ENCODE peak calls at places on chromosomes 5 and 9, in eight cellular contexts. N is A549, A is mucosa of descending colon, F is GM23338, V is NB4, R is cardiac muscle cell, X is choroid plexus epithelial cell, L is AG04449. O is an unnamed sample.

GRCh38 chr5:140611020-140611521 is 21.9 kb downstream of the CD14 start:
- DNase-seq in X (no peak), V (no peak), A (no peak), L (no peak), N (no peak), R (no peak), F (no peak), O (no peak)

GRCh38 chr5:174623438-174624019 is 100.9 kb upstream of the MSX2 start:
- DNase-seq in N (no peak), X (no peak), V (no peak), F (no peak), A (no peak), R (no peak), L (no peak), O (no peak)

GRCh38 chr9:13171261-13171660 is 108.2 kb downstream of the MPDZ start:
- DNase-seq in F (no peak), R (no peak), X (peak), V (no peak), N (no peak), L (no peak), A (no peak), O (no peak)

GRCh38 chr9:12934515-12935301 is 159.9 kb downstream of the LURAP1L start:
- DNase-seq in V (no peak), X (no peak), A (no peak), N (no peak), F (no peak), L (no peak), R (no peak), O (no peak)

GRCh38 chr9:114720296-114720695 is 38.3 kb upstream of the TEX48 start:
- DNase-seq in L (no peak), X (peak), V (no peak), A (no peak), R (no peak), N (no peak), F (no peak), O (no peak)

GRCh38 chr9:95193067-95193466 is 124.4 kb downstream of the FANCC start:
- DNase-seq in X (no peak), N (no peak), L (no peak), V (peak), F (peak), A (no peak), R (no peak), O (no peak)

GRCh38 chr9:114030364-114030763 is 47.7 kb downstream of the AMBP start:
- DNase-seq in V (no peak), R (no peak), X (no peak), N (no peak), F (no peak), L (no peak), A (no peak), O (no peak)

GRCh38 chr5:40485021-40485998 is 194.4 kb upstream of the PTGER4 start:
- DNase-seq in N (no peak), R (no peak), V (peak), L (no peak), F (no peak), A (no peak), X (no peak), O (no peak)

GRCh38 chr5:27472875-27473274 is 434.5 kb upstream of the CDH9 start:
- DNase-seq in L (no peak), A (no peak), R (no peak), N (peak), V (no peak), F (peak), X (no peak), O (no peak)

GRCh38 chr9:114034176-114034575 is 43.9 kb downstream of the AMBP start:
- DNase-seq in V (no peak), X (no peak), N (no peak), L (no peak), A (no peak), R (no peak), F (no peak), O (no peak)

GRCh38 chr5:179306191-179307005 is 38.9 kb downstream of the ADAMTS2 start:
- DNase-seq in L (no peak), X (no peak), A (peak), V (no peak), F (no peak), R (no peak), N (no peak), O (no peak)

GRCh38 chr9:136283291-136284235 is 20.3 kb downstream of the CCDC187 start:
- DNase-seq in R (peak), A (peak), X (peak), L (no peak), F (peak), N (peak), V (peak), O (peak)
- H3K4me3 ChIP-seq in R (no peak), A (no peak), X (no peak), L (no peak), F (no peak), N (no peak), V (no peak), O (no peak)

GRCh38 chr5:155147222-155147621 is 133.7 kb downstream of the KIF4B start:
- DNase-seq in X (peak), A (no peak), R (no peak), V (peak), F (no peak), L (no peak), N (no peak), O (no peak)
- TF ChIP-seq CTCF in X (no peak), A (no peak), R (peak), V (peak), F (peak), L (no peak), N (peak), O (no peak)

GRCh38 chr5:670396-671270 is 22.5 kb downstream of the TPPP start:
- DNase-seq in R (no peak), L (no peak), V (no peak), A (no peak), F (no peak), N (no peak), X (no peak), O (no peak)

GRCh38 chr5:672329-673139 is 20.6 kb downstream of the TPPP start:
- DNase-seq in X (peak), L (peak), R (peak), N (peak), F (peak), V (peak), A (peak), O (peak)

GRCh38 chr5:669842-670395 is 23.2 kb downstream of the TPPP start:
- DNase-seq in N (no peak), A (no peak), F (peak), X (no peak), L (no peak), R (no peak), V (no peak), O (no peak)

GRCh38 chr5:673140-673836 is 19.9 kb downstream of the TPPP start:
- DNase-seq in V (no peak), N (no peak), L (no peak), F (no peak), X (no peak), R (no peak), A (no peak), O (no peak)

DNA sequence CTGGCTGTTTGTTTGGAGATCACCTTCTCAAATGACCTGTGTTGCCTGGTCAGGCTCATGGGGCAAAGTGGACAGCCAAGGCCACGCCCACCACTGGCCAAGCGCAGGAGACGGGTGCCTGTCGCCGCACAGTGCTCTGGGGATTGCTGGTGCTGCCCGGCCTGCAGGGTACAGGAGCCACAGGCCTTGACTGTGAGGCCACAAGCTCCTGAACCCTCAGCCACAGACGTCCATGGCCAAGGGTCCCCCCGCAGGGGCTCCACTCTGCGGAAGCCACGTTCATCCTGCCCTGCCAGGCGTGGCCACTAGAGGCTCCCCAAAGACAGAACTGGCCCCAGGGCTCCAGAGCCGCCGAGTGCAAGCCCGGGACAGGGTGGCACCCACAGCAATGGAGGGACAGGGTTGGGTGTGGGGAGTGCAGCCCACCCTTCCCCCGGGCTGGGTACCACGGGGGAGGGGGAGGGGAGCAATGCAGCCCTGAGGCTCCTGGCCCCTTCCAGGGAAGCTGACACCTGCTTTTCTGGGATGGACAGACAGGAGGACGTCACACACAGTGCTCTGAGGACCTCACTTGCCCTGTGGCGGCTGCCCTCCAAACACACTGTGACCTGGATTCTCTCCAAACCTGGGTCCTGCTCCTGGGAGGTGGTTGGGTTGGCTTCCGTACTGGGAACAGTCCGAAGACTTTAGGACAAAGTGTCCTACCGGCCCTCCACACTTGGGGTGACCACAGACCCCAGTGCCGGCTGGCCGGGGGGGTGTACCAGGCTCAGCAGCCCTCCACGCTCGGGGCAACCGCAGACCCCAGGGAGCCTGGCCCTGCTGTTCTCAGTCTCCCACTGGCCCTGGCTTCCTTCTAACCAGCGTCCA is 21.5 kb downstream of the TPPP start:
- DNase-seq in A (no peak), R (peak), V (peak), N (peak), X (peak), F (peak), L (no peak), O (no peak)
- H3K4me3 ChIP-seq in A (no peak), R (no peak), V (no peak), N (peak), X (no peak), F (no peak), L (peak), O (no peak)

DNA sequence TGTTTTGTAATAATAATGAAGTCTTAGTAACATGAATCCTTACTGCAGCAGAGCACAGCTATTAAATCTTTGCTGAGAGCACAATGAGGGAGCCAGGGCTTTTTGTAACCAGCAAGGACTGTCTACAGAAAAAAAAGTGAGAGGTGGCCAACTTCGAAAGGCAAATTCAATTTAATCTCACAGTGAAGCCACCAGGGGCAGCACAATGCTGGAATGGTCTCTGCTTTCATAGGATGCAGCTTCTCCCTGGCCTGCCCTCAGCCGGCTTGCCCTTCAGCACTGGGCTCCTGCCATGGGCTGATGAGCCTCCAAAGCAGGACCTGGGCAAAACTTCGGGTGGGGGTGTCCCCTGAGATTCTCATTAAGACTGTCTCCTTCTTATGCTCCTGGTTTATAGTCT is 134.3 kb downstream of the GNAQ start:
- DNase-seq in X (peak), F (peak), N (no peak), A (no peak), V (peak), R (no peak), L (no peak), O (peak)
- TF ChIP-seq CTCF in X (peak), F (peak), N (peak), A (no peak), V (peak), R (peak), L (peak), O (peak)